ENCODE peak calls at places on chromosomes 4 and X, in seven cellular contexts. U is tibial artery, B is transverse colon, Q is tibial nerve, O is IMR-90, N is OCI-LY7, P is mammary epithelial cell. I is an unnamed sample.
A peak's percentile ranks its signal among the peaks of the same experiment; 100 is the strongest.

GRCh38 chrX:67408423-67409079 is 135.3 kb upstream of the AR start:
- DNase-seq in N (no peak), Q (no peak), U (no peak), O (no peak), P (no peak), B (no peak), I (no peak)

GRCh38 chr4:167196386-167196785 is 37.9 kb downstream of the SPOCK3 start:
- DNase-seq in N (no peak), O (no peak), P (peak; percentile 9), Q (no peak), B (no peak), U (no peak), I (no peak)

GRCh38 chr4:83780334-83780733 is 244.4 kb downstream of the GPAT3 start:
- DNase-seq in N (no peak), O (no peak), U (no peak), P (peak; percentile 1), Q (no peak), B (no peak), I (no peak)

GRCh38 chrX:129808829-129809745 is 29.3 kb downstream of the SASH3 start:
- DNase-seq in N (no peak), P (no peak), Q (no peak), B (no peak), O (no peak), U (no peak), I (no peak)

GRCh38 chr4:148043990-148044645 is 312.2 kb downstream of the ARHGAP10 start:
- DNase-seq in O (no peak), N (no peak), Q (no peak), U (no peak), P (no peak), B (no peak), I (no peak)

GRCh38 chr4:102449751-102450352 is 51.3 kb upstream of the NFKB1 start:
- DNase-seq in U (no peak), P (peak; percentile 51), O (peak; percentile 64), Q (peak; percentile 63), N (peak; percentile 68), B (peak; percentile 46), I (peak; percentile 28)

GRCh38 chrX:49155243-49155899 is 7.2 kb upstream of the MAGIX start:
- DNase-seq in Q (no peak), O (peak; percentile 58), P (peak; percentile 68), U (no peak), N (peak; percentile 72), B (peak; percentile 73), I (peak; percentile 20)

GRCh38 chrX:13487731-13488505 is 81.5 kb upstream of the EGFL6 start:
- DNase-seq in O (peak; percentile 88), P (peak; percentile 93), Q (peak; percentile 69), B (peak; percentile 46), U (peak; percentile 60), N (peak; percentile 73), I (peak; percentile 13)

GRCh38 chrX:71532078-71532752 is 689 bp upstream of the OGT start:
- DNase-seq in B (peak; percentile 41), O (peak; percentile 66), Q (peak; percentile 5), P (peak; percentile 55), U (no peak), N (peak; percentile 45), I (peak; percentile 44)

GRCh38 chr4:102730968-102731533 is 29.7 kb downstream of the MANBA start:
- DNase-seq in Q (no peak), N (no peak), P (no peak), B (no peak), O (no peak), U (no peak), I (no peak)

GRCh38 chrX:108235990-108236389 is 144.4 kb downstream of the ATG4A start:
- DNase-seq in O (no peak), B (no peak), N (no peak), P (no peak), Q (no peak), U (no peak), I (no peak)

GRCh38 chr4:23728393-23728792 is 161.5 kb downstream of the PPARGC1A start:
- DNase-seq in U (no peak), P (peak; percentile 1), N (no peak), O (peak; percentile 89), B (no peak), Q (peak; percentile 20), I (no peak)

GRCh38 chr4:76373919-76374552 is 46.9 kb downstream of the CCDC158 start:
- DNase-seq in U (peak; percentile 67), O (no peak), B (no peak), Q (no peak), P (peak; percentile 66), N (no peak), I (no peak)

GRCh38 chr4:10460313-10461047 is 3.3 kb upstream of the ZNF518B start:
- DNase-seq in O (no peak), B (no peak), P (peak; percentile 14), Q (no peak), N (no peak), U (no peak), I (no peak)

GRCh38 chr4:117700111-117700892 is 334.0 kb upstream of the NDST3 start:
- DNase-seq in P (peak; percentile 10), U (no peak), N (peak; percentile 5), B (no peak), Q (no peak), O (peak; percentile 0), I (no peak)

GRCh38 chrX:139544591-139544990 is 14.1 kb downstream of the F9 start:
- DNase-seq in U (no peak), P (no peak), B (no peak), O (no peak), Q (no peak), N (no peak), I (no peak)

GRCh38 chrX:10111364-10112148 is 45.2 kb upstream of the CLCN4 start:
- DNase-seq in N (peak; percentile 89), U (no peak), O (peak; percentile 14), B (peak; percentile 56), P (no peak), Q (no peak), I (peak; percentile 59)

GRCh38 chrX:153723351-153724251 is 586 bp downstream of the BCAP31 start:
- DNase-seq in N (peak; percentile 72), B (peak; percentile 55), P (peak; percentile 61), Q (no peak), U (no peak), O (peak; percentile 37), I (no peak)

GRCh38 chr4:108940086-108941033 is 177.5 kb upstream of the ETNPPL start:
- DNase-seq in O (peak; percentile 3), P (peak; percentile 79), B (no peak), N (no peak), U (no peak), Q (no peak), I (no peak)

GRCh38 chrX:153357877-153358276 is 23.9 kb downstream of the ZNF275 start:
- DNase-seq in P (no peak), B (no peak), N (no peak), U (no peak), O (no peak), Q (no peak), I (no peak)

GRCh38 chr4:126526335-126526734 is 1106.4 kb upstream of the INTU start:
- DNase-seq in N (no peak), P (no peak), O (peak; percentile 17), U (no peak), B (no peak), Q (no peak), I (no peak)

GRCh38 chr4:15870079-15870478 is 68.5 kb downstream of the FGFBP1 start:
- DNase-seq in B (no peak), U (no peak), N (no peak), Q (no peak), P (no peak), O (no peak), I (no peak)

GRCh38 chr4:126530996-126531585 is 1101.7 kb upstream of the INTU start:
- DNase-seq in Q (no peak), P (no peak), B (no peak), U (no peak), O (peak; percentile 2), N (no peak), I (no peak)

GRCh38 chr4:114729339-114729738 is 130.7 kb downstream of the UGT8 start:
- DNase-seq in Q (no peak), O (no peak), N (no peak), U (no peak), B (no peak), P (no peak), I (no peak)

GRCh38 chr4:173413043-173413442 is 14.1 kb upstream of the SCRG1 start:
- DNase-seq in U (no peak), B (peak; percentile 25), Q (peak; percentile 36), P (no peak), O (peak; percentile 57), N (no peak), I (no peak)

GRCh38 chrX:134949271-134949670 is 41.5 kb upstream of the SMIM10 start:
- DNase-seq in O (peak; percentile 62), B (no peak), P (no peak), N (no peak), U (no peak), Q (no peak), I (no peak)

DNA sequence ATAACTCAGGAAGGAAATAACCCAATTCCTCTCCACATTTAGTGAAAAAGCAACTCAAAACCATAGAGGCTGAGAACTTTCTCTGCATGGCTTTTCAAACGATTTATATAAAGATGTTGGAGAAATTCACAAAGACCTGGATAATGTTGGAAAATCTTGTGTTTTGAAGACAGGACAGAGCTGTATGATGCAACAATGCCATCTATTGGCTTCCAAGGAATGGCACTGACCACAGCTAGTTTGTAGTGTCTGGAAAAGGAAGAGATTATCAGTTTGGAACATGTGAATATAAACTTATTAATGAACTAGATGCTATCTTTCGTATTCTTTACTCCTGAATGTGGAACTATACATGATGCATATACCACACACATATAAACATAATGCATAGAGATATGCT is 503.6 kb downstream of the IL1RAPL1 start:
- DNase-seq in B (no peak), Q (no peak), U (no peak), P (no peak), N (no peak), O (peak; percentile 29), I (no peak)
- TF ChIP-seq CTCF in B (no peak), Q (no peak), U (no peak), P (no peak), N (no peak), O (peak; percentile 45), I (no peak)

GRCh38 chrX:125202486-125203378 is 116.9 kb upstream of the TEX13C start:
- DNase-seq in Q (no peak), N (no peak), O (no peak), P (no peak), U (no peak), B (no peak), I (no peak)
- H3K27ac ChIP-seq in Q (no peak overlapping the region), N (no peak overlapping the region), O (no peak overlapping the region), P (no peak overlapping the region), U (peak overlapping the region; percentile 76), B (peak overlapping the region; percentile 78), I (no peak overlapping the region)

GRCh38 chr4:174420317-174420716 is 102.0 kb downstream of the HPGD start:
- DNase-seq in Q (no peak), N (no peak), P (no peak), B (no peak), U (no peak), O (no peak), I (no peak)
- TF ChIP-seq CTCF in Q (no peak), N (no peak), P (no peak), B (no peak), U (no peak), O (no peak), I (no peak)

DNA sequence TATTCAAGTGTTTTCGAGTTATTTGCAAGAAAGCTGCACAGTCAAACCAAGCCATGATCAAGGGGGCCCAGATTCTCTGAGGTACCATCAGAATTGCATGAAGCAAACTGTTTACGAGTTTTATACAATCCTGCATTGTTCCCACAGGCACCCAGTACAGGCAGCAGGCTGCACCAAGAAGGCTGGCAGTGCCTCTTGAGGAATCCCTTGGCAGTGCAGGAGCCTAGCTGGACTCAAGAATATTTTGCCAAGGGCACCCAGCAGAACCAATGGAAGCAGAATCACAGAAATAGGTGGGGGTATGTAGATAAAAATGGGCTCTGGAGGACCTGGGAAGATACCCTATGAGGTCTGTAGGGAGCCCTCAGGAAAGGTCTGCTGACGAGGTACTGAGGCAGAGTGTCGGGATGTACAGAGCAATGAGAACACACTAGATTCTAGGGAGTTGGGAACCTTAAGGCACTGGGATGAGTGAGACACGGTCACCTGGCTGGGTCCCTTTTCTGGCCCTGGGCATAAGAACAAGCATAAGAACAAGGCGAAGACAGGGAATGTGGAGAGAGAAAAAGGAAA is 2.5 kb upstream of the PLP1 start:
- DNase-seq in O (peak; percentile 52), Q (no peak), U (no peak), N (peak; percentile 7), P (peak; percentile 32), B (no peak), I (no peak)
- H3K27ac ChIP-seq in O (no peak overlapping the region), Q (peak overlapping the region; percentile 82), U (no peak overlapping the region), N (no peak overlapping the region), P (no peak overlapping the region), B (no peak overlapping the region), I (no peak overlapping the region)